ENCODE peak calls at places on chromosome 3, in nine cellular contexts. Q is stomach, I is transverse colon, N is aorta, R is breast epithelium, V is testis, E is SK-N-SH, A is mesendoderm, M is heart left ventricle. L is an unnamed sample. For H3K4me1, the result is how much of the 10 kb centered on the place peaks cover.

GRCh38 chr3:30492581-30493192 is 113.7 kb upstream of the TGFBR2 start:
- DNase-seq in Q (no peak), I (no peak), N (no peak), R (no peak), V (no peak), E (no peak), A (no peak), M (no peak), L (no peak)

GRCh38 chr3:120688121-120688520 is 6.1 kb upstream of the HGD start:
- DNase-seq in Q (no peak), I (no peak), N (no peak), R (no peak), V (no peak), E (no peak), A (no peak), M (no peak), L (no peak)

GRCh38 chr3:194928831-194929594 is 243.3 kb downstream of the FAM43A start:
- DNase-seq in Q (no peak), I (no peak), N (peak), R (no peak), V (peak), E (no peak), A (peak), M (peak), L (no peak)

GRCh38 chr3:72848703-72849081 is 447 bp upstream of the SHQ1 start:
- DNase-seq in Q (no peak), I (no peak), N (no peak), R (no peak), V (no peak), E (no peak), A (no peak), M (no peak), L (no peak)

GRCh38 chr3:109553573-109554371 is 216.4 kb upstream of the DPPA4 start:
- DNase-seq in Q (no peak), I (no peak), N (no peak), R (no peak), V (no peak), E (no peak), A (no peak), M (no peak), L (no peak)

GRCh38 chr3:14718539-14718938 is 43.6 kb downstream of the C3orf20 start:
- DNase-seq in Q (no peak), I (no peak), N (no peak), R (no peak), V (no peak), E (no peak), A (no peak), M (no peak), L (no peak)

GRCh38 chr3:195872800-195873199 is 35.6 kb downstream of the TNK2 start:
- DNase-seq in Q (no peak), I (no peak), N (no peak), R (no peak), V (no peak), E (no peak), A (no peak), M (no peak), L (peak)

GRCh38 chr3:45365060-45365459 is 23.3 kb upstream of the LARS2 start:
- DNase-seq in Q (no peak), I (no peak), N (no peak), R (no peak), V (no peak), E (no peak), A (no peak), M (no peak), L (no peak)

GRCh38 chr3:57803647-57804081 is 47.6 kb downstream of the SLMAP start:
- DNase-seq in Q (no peak), I (peak), N (no peak), R (peak), V (no peak), E (no peak), A (peak), M (no peak), L (no peak)

GRCh38 chr3:155232605-155233004 is 60.9 kb downstream of the STRIT1 start:
- DNase-seq in Q (peak), I (peak), N (peak), R (peak), V (peak), E (peak), A (peak), M (peak), L (peak)

DNA sequence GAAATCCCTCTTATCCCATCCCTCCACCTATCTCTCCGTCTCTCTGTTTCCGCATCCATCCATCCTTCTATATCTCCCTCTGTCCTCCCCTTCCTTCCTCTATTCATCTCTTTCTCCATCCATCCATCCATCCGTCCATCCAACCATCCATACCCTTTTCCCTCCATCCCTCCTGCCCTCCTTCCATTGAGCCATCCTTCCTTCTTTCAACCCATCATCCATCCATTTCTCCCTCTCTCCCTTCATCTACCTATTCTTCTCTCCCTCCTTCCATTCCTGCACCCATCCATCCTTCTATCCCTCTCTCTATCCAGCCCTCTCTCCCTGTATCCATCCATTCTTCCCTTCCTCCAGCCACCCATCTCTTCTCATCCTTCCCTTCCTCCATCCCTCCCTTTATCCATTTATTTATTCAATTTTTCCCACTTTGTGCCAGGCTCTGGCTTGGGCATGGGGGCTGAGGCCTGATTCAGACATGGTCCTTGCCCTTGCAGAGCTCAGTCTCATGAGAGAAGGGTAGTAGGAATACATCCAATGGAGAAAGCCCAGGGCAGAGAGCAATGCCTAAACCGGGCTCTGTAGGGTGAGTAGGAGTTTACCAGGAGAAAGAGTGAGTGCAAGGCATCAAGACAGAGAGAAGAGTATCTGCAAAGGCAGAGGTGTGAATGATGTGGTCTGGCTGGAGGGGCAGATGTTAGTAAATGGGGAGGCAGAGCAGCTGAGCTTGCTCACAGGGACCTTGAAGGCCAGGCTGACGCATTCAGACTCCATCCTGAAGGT is 19.5 kb upstream of the FBLN2 start:
- DNase-seq in Q (no peak), I (no peak), N (no peak), R (no peak), V (no peak), E (no peak), A (no peak), M (peak), L (no peak)
- H3K4me1 ChIP-seq in Q (under half), I (under half), N (under half), R (under half), V (under half), E (under half), A (under half), M (under half), L (under half)

GRCh38 chr3:50331364-50331907 is 3.4 kb upstream of the TUSC2 start:
- DNase-seq in Q (no peak), I (no peak), N (no peak), R (no peak), V (no peak), E (no peak), A (no peak), M (peak), L (peak)

GRCh38 chr3:50337175-50337861 is 3.3 kb downstream of the RASSF1 start:
- DNase-seq in Q (peak), I (peak), N (peak), R (peak), V (peak), E (peak), A (peak), M (peak), L (peak)

GRCh38 chr3:50336452-50337174 is 4.0 kb downstream of the RASSF1 start:
- DNase-seq in Q (peak), I (no peak), N (no peak), R (no peak), V (no peak), E (no peak), A (peak), M (no peak), L (no peak)

GRCh38 chr3:50333744-50334328 is 5.8 kb upstream of the TUSC2 start:
- DNase-seq in Q (no peak), I (no peak), N (no peak), R (no peak), V (no peak), E (no peak), A (peak), M (peak), L (no peak)

DNA sequence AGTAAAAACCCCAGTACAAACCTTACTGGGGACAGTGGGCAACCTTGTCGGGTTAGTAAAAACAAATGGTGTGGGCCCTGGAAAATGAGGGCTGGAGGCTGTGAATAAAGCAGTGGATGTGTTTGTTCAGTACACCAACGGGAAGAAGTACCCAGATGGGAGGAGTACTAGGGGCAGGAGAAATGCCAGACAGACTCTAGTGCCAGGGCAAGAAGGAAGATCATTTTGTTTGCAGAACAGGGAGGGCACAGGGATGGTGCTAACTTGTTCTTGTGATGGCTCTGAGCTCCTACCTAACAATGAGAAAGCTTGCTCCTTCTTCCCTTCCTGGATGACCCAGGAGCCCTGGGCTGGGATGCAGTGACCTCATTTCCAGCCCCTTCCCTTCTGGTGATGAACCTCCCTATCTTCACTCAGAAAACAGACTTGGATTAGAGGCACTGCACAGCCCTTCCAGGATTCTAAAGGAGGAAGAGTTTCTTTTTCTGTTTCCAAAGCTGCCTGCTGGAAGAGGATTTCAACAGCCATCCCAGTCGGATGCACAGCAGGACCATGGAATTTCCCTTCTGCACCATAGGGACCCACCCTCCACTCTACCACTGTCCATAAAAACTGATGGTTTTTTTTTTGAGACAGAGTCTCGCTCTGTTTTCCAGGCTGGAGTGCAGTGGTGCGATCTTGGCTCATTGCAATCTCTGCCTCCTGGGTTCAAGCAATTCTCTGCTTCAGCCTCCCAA is 6.1 kb downstream of the RASSF1 start:
- DNase-seq in Q (no peak), I (no peak), N (no peak), R (no peak), V (no peak), E (no peak), A (no peak), M (no peak), L (no peak)
- H3K4me1 ChIP-seq in Q (under half), I (half or more), N (under half), R (under half), V (under half), E (under half), A (under half), M (under half), L (half or more)

GRCh38 chr3:105862217-105862616 is 6.6 kb downstream of the CBLB start:
- DNase-seq in Q (no peak), I (no peak), N (no peak), R (no peak), V (no peak), E (no peak), A (no peak), M (no peak), L (no peak)

GRCh38 chr3:105857963-105858362 is 10.8 kb downstream of the CBLB start:
- DNase-seq in Q (no peak), I (no peak), N (no peak), R (no peak), V (no peak), E (no peak), A (no peak), M (no peak), L (no peak)

GRCh38 chr3:105863608-105864007 is 5.2 kb downstream of the CBLB start:
- DNase-seq in Q (no peak), I (no peak), N (no peak), R (no peak), V (no peak), E (no peak), A (no peak), M (no peak), L (no peak)

GRCh38 chr3:105856605-105857004 is 12.2 kb downstream of the CBLB start:
- DNase-seq in Q (no peak), I (no peak), N (no peak), R (no peak), V (no peak), E (no peak), A (no peak), M (no peak), L (no peak)

DNA sequence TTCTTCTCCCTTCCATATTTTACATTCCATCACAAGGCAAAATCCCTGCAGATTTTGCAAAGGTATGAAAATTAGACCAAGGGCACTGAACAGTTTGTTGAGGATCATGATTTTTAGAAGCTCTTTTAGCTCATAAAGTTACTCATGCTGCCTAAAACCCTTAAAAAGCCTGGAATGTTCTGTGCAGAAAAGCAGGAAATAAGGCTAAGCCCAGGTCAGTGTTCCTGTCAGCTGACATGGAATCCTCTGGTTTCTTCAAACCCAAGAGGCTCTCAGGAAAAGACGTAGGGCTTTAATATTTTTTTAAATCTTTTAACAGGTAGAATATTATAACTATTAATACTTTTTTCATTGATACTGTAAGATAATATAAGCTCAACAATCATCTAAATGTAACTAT is 8.2 kb downstream of the CBLB start:
- DNase-seq in Q (no peak), I (no peak), N (no peak), R (no peak), V (no peak), E (no peak), A (no peak), M (no peak), L (no peak)
- H3K4me1 ChIP-seq in Q (under half), I (under half), N (under half), R (under half), V (under half), E (under half), A (under half), M (under half), L (under half)

DNA sequence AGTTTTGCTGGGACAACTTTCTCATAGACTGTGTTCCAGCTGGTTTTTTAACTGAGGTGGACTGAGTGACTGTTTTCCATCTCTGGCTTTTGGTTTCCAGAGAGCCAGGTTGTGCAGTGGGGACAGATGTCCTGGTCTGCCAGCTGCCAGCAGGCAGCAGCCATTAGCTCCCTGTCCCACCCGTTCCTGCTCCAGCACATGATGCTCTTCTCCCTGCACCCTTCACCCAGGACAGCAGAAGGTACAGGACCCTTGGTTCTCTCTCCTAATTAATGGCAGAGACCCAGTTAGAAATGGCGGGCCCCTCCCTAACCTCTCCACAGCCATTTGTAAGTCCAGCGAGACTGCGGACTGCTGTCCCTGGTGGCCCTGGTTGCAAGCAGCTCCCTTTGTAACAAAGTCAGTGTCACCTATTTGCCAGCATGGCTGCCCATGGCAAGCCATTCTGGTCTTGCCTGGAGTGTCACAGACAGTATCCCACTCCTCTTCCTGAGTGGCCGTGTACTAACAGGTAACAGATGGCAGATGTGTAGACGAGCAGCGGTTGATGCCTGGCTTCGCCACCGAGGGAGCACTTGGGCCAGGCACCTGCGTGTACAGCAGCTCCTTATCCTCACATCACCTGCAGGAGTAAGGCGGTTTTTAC is 148.3 kb downstream of the DNAJB8 start:
- DNase-seq in Q (peak), I (no peak), N (no peak), R (no peak), V (peak), E (peak), A (no peak), M (no peak), L (peak)
- H3K4me1 ChIP-seq in Q (under half), I (under half), N (under half), R (under half), V (under half), E (half or more), A (under half), M (under half), L (under half)

GRCh38 chr3:147392083-147392916 is 14.0 kb downstream of the ZIC4 start:
- DNase-seq in Q (no peak), I (no peak), N (no peak), R (no peak), V (peak), E (peak), A (peak), M (no peak), L (peak)
- H3K4me1 ChIP-seq in Q (under half), I (under half), N (under half), R (under half), V (under half), E (under half), A (under half), M (under half), L (under half)

L was measured in left lung.